ENCODE peak calls at places on chromosomes 7 and 10, in seven cellular contexts. F is GM20000; I is activated CD4-positive, alpha-beta T cell treated with anti-CD3 and anti-CD28 coated beads for 4 hours; E is SW 1271; Y is stimulated activated naive CD8-positive, alpha-beta T cell treated with anti-CD3 and anti-CD28 coated beads, Interleukin-15, Interleukin-2, amounts not matched to agents 100 U/mL and 50 U/mL, for 24 hours; N is Right ventricle myocardium inferior; G is EL. M is an unnamed sample.

GRCh38 chr10:12405342-12406320 is 56.3 kb downstream of the CAMK1D start:
- DNase-seq in F (no peak), I (no peak), E (no peak), Y (no peak), N (no peak), G (no peak), M (no peak)

GRCh38 chr7:155375337-155376277 is 77.9 kb downstream of the INSIG1 start:
- DNase-seq in F (no peak), I (no peak), E (no peak), Y (no peak), N (peak), G (no peak), M (no peak)

GRCh38 chr10:132368881-132369635 is 27.9 kb upstream of the PWWP2B start:
- DNase-seq in F (no peak), I (no peak), E (no peak), Y (no peak), N (peak), G (peak), M (no peak)

GRCh38 chr10:21261705-21262285 is 263.7 kb downstream of the SKIDA1 start:
- DNase-seq in F (no peak), I (no peak), E (no peak), Y (no peak), N (no peak), G (no peak), M (no peak)

GRCh38 chr7:114310344-114311118 is 104.1 kb upstream of the FOXP2 start:
- DNase-seq in F (no peak), I (no peak), E (no peak), Y (no peak), N (no peak), G (no peak), M (no peak)

GRCh38 chr10:45488365-45488764 is 114.3 kb downstream of the ALOX5 start:
- DNase-seq in F (no peak), I (no peak), E (no peak), Y (no peak), N (no peak), G (no peak), M (no peak)

GRCh38 chr7:42272793-42273665 is 36.0 kb upstream of the GLI3 start:
- DNase-seq in F (no peak), I (no peak), E (peak), Y (no peak), N (no peak), G (peak), M (no peak)

GRCh38 chr10:14876764-14877163 is 1.9 kb upstream of the SUV39H2 start:
- DNase-seq in F (no peak), I (no peak), E (no peak), Y (no peak), N (no peak), G (no peak), M (no peak)

GRCh38 chr7:101058355-101058754 is 26.9 kb upstream of the TRIM56 start:
- DNase-seq in F (peak), I (peak), E (no peak), Y (peak), N (peak), G (peak), M (peak)

GRCh38 chr10:121436630-121437311 is 161.5 kb downstream of the FGFR2 start:
- DNase-seq in F (no peak), I (no peak), E (no peak), Y (no peak), N (no peak), G (no peak), M (no peak)

GRCh38 chr7:44325181-44325671 is at the start of gene CAMK2B:
- DNase-seq in F (peak), I (no peak), E (no peak), Y (no peak), N (no peak), G (no peak), M (no peak)

GRCh38 chr7:47724335-47724982 is 142.5 kb upstream of the TNS3 start:
- DNase-seq in F (no peak), I (no peak), E (no peak), Y (no peak), N (no peak), G (peak), M (no peak)

GRCh38 chr10:96017227-96017687 is 26.1 kb upstream of the CCNJ start:
- DNase-seq in F (peak), I (peak), E (peak), Y (peak), N (no peak), G (peak), M (peak)

GRCh38 chr10:126137557-126138221 is 241.3 kb downstream of the FANK1 start:
- DNase-seq in F (no peak), I (no peak), E (no peak), Y (no peak), N (no peak), G (peak), M (no peak)

GRCh38 chr7:105677803-105678583 is 96.7 kb upstream of the EFCAB10 start:
- DNase-seq in F (peak), I (peak), E (no peak), Y (peak), N (no peak), G (no peak), M (peak)

GRCh38 chr7:33590902-33591301 is 314.4 kb upstream of the BMPER start:
- DNase-seq in F (no peak), I (no peak), E (no peak), Y (no peak), N (no peak), G (peak), M (no peak)

GRCh38 chr7:33814400-33814799 is 90.9 kb upstream of the BMPER start:
- DNase-seq in F (no peak), I (no peak), E (no peak), Y (no peak), N (no peak), G (no peak), M (no peak)

GRCh38 chr10:49024484-49024883 is 84.8 kb upstream of the LRRC18 start:
- DNase-seq in F (no peak), I (no peak), E (no peak), Y (no peak), N (no peak), G (no peak), M (no peak)

GRCh38 chr7:139995034-139995915 is 67.5 kb downstream of the PARP12 start:
- DNase-seq in F (no peak), I (no peak), E (no peak), Y (no peak), N (no peak), G (peak), M (no peak)

GRCh38 chr10:114507449-114507848 is 103.1 kb upstream of the AFAP1L2 start:
- DNase-seq in F (no peak), I (no peak), E (no peak), Y (no peak), N (peak), G (no peak), M (no peak)

GRCh38 chr7:88184848-88185304 is 35.0 kb downstream of the SRI start:
- DNase-seq in F (no peak), I (no peak), E (no peak), Y (peak), N (no peak), G (peak), M (no peak)

GRCh38 chr7:2978403-2978802 is 65.3 kb downstream of the CARD11 start:
- DNase-seq in F (peak), I (peak), E (no peak), Y (peak), N (no peak), G (no peak), M (peak)